ENCODE peak calls at places on chromosome 22, in seven cellular contexts. A is PC-3, H is MM.1S, B is neural progenitor cell, Q is SK-N-SH, P is HCT116, R is hepatocyte. J is an unnamed sample.

GRCh38 chr22:31141551-31141950 is 1.2 kb upstream of the PLA2G3 start:
- DNase-seq in P (no peak), A (no peak), Q (no peak), B (no peak), R (no peak), H (no peak), J (no peak)

GRCh38 chr22:50303848-50304527 is 3.5 kb downstream of the PLXNB2 start:
- DNase-seq in B (peak; percentile 33), R (peak; percentile 83), P (no peak), H (no peak), Q (peak; percentile 63), A (peak; percentile 50), J (peak; percentile 38)

GRCh38 chr22:42084874-42085273 is 5.4 kb downstream of the SMDT1 start:
- DNase-seq in R (no peak), A (no peak), Q (no peak), P (no peak), H (no peak), B (no peak), J (no peak)

GRCh38 chr22:50605349-50606074 is 4.9 kb downstream of the MAPK8IP2 start:
- DNase-seq in A (no peak), R (no peak), H (no peak), P (no peak), B (no peak), Q (no peak), J (no peak)

GRCh38 chr22:17087176-17088131 is 2.7 kb downstream of the IL17RA start:
- DNase-seq in P (no peak), R (no peak), B (no peak), A (no peak), Q (no peak), H (peak; percentile 85), J (peak; percentile 87)

GRCh38 chr22:24697141-24697540 is 77.4 kb downstream of the PIWIL3 start:
- DNase-seq in B (no peak), A (no peak), H (no peak), R (no peak), P (no peak), Q (no peak), J (no peak)

GRCh38 chr22:50243704-50244419 is 961 bp downstream of the TUBGCP6 start:
- DNase-seq in B (no peak), Q (no peak), H (no peak), A (no peak), P (no peak), R (no peak), J (no peak)

GRCh38 chr22:34800265-34800664 is 265.7 kb upstream of the ISX start:
- DNase-seq in R (peak; percentile 57), Q (no peak), B (no peak), H (no peak), A (no peak), P (no peak), J (no peak)

GRCh38 chr22:28246392-28246791 is 327.3 kb upstream of the PITPNB start:
- DNase-seq in A (no peak), B (no peak), P (no peak), R (no peak), Q (no peak), H (no peak), J (no peak)

GRCh38 chr22:32413715-32414114 is 1.7 kb upstream of the RTCB start:
- DNase-seq in R (no peak), A (peak; percentile 33), P (peak; percentile 27), Q (peak; percentile 34), H (peak; percentile 46), B (no peak), J (peak; percentile 32)

GRCh38 chr22:43110927-43111623 is 525 bp downstream of the BIK start:
- DNase-seq in A (peak; percentile 35), H (peak; percentile 34), P (no peak), R (peak; percentile 69), Q (peak; percentile 46), B (peak; percentile 58), J (peak; percentile 89)

GRCh38 chr22:29816980-29817379 is 21.1 kb downstream of the ASCC2 start:
- DNase-seq in R (no peak), A (no peak), H (no peak), Q (no peak), B (no peak), P (no peak), J (no peak)

GRCh38 chr22:39284983-39285382 is 34.4 kb downstream of the RPL3 start:
- DNase-seq in P (no peak), Q (no peak), H (no peak), A (no peak), R (no peak), B (no peak), J (no peak)

GRCh38 chr22:39284142-39284980 is 35.1 kb downstream of the RPL3 start:
- DNase-seq in Q (no peak), R (no peak), H (no peak), A (peak; percentile 58), P (no peak), B (no peak), J (no peak)

GRCh38 chr22:39289445-39290247 is 29.8 kb downstream of the RPL3 start:
- DNase-seq in Q (no peak), B (no peak), A (no peak), R (no peak), P (no peak), H (no peak), J (no peak)

GRCh38 chr22:39288135-39288898 is 31.1 kb downstream of the RPL3 start:
- DNase-seq in B (no peak), R (no peak), A (no peak), H (no peak), P (no peak), Q (no peak), J (no peak)

DNA sequence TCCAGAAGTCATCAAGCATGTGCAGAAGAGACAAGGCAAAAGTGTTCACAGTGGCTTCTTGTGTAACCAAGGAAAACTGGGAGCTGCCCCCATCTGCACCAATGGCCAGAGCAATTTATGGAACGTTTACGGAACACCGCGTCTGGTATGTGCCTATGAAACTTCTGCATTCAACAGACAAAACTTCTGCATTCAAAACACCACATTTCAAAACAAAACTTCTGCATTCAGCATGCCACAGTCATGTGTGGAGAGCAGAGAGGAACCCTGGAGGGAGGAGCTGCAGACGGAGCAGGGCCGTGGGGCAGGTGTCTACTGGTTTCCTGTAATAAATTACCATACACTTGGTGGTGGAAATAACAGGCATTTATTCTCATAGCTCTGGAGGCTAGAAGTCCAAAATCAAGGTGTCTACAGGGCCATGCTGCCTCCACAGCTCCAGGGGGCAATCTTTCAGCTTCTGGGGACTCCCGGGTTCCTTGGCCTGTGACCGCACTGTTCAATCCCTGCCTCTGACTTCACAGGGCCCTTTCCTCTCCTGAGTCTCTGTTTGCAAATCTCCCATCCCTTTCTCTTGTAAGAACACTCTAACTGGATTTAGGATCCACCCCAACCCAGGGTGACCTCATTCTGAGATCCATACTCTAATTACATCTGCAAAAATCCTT is 32.2 kb downstream of the RPL3 start:
- DNase-seq in R (no peak), H (peak; percentile 41), P (no peak), Q (no peak), A (no peak), B (no peak), J (peak; percentile 22)
- H3K27ac ChIP-seq in R (no peak overlapping the region), H (peak overlapping the region; percentile 20), P (no peak overlapping the region), Q (no peak overlapping the region), A (no peak overlapping the region), B (no peak overlapping the region), J (no peak overlapping the region)

GRCh38 chr22:47351836-47352579 is 589.6 kb downstream of the TBC1D22A start:
- DNase-seq in H (no peak), P (no peak), B (no peak), Q (no peak), R (no peak), A (no peak), J (no peak)
- H3K9me3 ChIP-seq in H (no peaks in the 10 kb centered on the region), P (no peaks in the 10 kb centered on the region), B (no peaks in the 10 kb centered on the region), Q (no peaks in the 10 kb centered on the region), R (no peaks in the 10 kb centered on the region), A (no peaks in the 10 kb centered on the region), J (no peaks in the 10 kb centered on the region)

GRCh38 chr22:44918166-44918924 is 91.5 kb downstream of the PHF21B start:
- DNase-seq in P (no peak), R (no peak), Q (no peak), A (no peak), B (no peak), H (no peak), J (no peak)

GRCh38 chr22:44918925-44919392 is 90.8 kb downstream of the PHF21B start:
- DNase-seq in Q (no peak), H (no peak), P (no peak), R (no peak), A (no peak), B (no peak), J (no peak)

GRCh38 chr22:44919691-44920090 is 90.1 kb downstream of the PHF21B start:
- DNase-seq in R (no peak), H (no peak), Q (no peak), P (no peak), A (no peak), B (no peak), J (no peak)

GRCh38 chr22:44916281-44917231 is 93.2 kb downstream of the PHF21B start:
- DNase-seq in H (no peak), A (no peak), R (no peak), B (no peak), P (no peak), Q (no peak), J (no peak)

DNA sequence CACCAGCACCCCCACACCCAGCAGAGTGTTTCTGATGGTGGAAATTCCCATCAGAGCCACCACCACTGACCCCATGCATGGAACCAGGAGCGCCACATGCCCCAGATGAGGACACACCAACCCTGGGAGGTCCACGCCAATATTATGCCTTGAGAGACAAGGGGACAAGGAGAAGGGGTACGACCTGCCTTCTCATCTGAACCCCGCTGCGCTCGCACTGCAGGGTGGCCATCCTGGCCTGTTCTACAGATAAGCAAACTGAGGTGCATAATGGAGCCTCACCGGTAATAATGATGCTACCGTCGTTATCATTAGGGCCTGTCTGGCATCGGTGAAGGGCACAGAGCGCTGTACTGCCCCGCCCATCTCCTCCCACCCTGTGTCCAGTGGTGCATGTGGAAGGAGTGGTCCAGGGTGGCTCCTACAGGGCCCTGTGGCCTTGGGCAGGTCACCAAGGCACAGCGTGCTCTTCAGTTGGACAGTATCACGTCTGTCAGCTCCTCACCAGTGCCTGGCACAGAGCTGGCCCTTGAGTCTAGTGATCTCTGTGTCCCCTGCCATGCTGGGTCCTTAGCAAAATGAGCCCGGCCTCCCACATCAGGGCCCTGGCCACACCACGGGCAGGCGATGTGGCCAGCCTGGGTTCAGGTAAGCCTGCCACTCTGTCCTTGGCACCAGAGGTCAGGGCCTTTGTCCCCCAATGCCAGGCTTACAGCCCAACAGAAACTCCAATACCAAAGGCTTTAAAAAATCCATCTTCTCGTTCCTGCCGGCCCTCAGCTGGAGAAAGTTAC is 92.2 kb downstream of the PHF21B start:
- DNase-seq in H (no peak), A (no peak), P (no peak), R (no peak), Q (no peak), B (no peak), J (no peak)
- TF ChIP-seq EZH2phosphoT487 in H (no peak), A (no peak), P (no peak), R (no peak), Q (no peak), B (no peak), J (no peak)

GRCh38 chr22:37739000-37739399 is 42.2 kb downstream of the TRIOBP start:
- DNase-seq in R (peak; percentile 63), A (no peak), H (no peak), P (no peak), Q (no peak), B (no peak), J (no peak)
- H3K27ac ChIP-seq in R (peak overlapping the region; percentile 58), A (no peak overlapping the region), H (no peak overlapping the region), P (no peak overlapping the region), Q (no peak overlapping the region), B (no peak overlapping the region), J (no peak overlapping the region)

DNA sequence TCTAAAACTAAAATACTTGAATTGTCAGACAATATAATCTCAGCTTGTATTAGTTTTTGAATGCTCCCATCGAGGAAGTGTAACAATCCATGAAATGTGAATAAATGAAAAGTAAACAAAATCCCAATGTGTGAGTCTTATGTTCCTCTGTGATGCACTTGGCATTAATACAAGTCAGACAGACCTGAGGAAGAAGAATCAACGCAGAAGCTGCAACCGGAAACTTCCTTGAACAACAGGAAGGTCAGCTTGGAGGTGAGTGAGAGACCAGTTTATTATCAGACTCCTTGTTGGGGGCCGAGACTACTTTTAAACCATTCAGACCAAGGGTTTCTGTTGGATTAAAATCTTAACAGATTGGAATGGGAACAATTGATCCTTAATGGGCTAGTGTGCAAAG is 24.2 kb downstream of the NUP50 start:
- DNase-seq in Q (no peak), P (no peak), B (no peak), H (no peak), A (no peak), R (no peak), J (no peak)
- H3K9me3 ChIP-seq in Q (no peaks in the 10 kb centered on the region), P (no peaks in the 10 kb centered on the region), B (no peaks in the 10 kb centered on the region), H (no peaks in the 10 kb centered on the region), A (no peaks in the 10 kb centered on the region), R (no peaks in the 10 kb centered on the region), J (no peaks in the 10 kb centered on the region)